ENCODE peak calls at places on chromosomes 4 and X, in eight cellular contexts. M is heart left ventricle, T is right lobe of liver, V is gastrocnemius medialis, Q is suprapubic skin, J is GM12892, C is uterus, D is IMR-90. W is an unnamed sample.

GRCh38 chr4:187663076-187663475 is 332.5 kb upstream of the ZFP42 start:
- DNase-seq in V (no peak), Q (no peak), J (no peak), D (peak; percentile 64), T (no peak), M (no peak), C (no peak), W (no peak)

GRCh38 chr4:138242076-138242829 is at the start of gene SLC7A11:
- DNase-seq in T (peak; percentile 48), C (peak; percentile 26), J (peak; percentile 12), V (peak; percentile 12), D (peak; percentile 100), M (peak; percentile 20), Q (no peak), W (peak; percentile 96)

GRCh38 chr4:124018383-124019317 is 622.1 kb downstream of the SPRY1 start:
- DNase-seq in T (peak; percentile 51), D (peak; percentile 37), Q (peak; percentile 78), C (peak; percentile 49), M (peak; percentile 53), J (peak; percentile 13), V (peak; percentile 61), W (no peak)

GRCh38 chr4:24979554-24979953 is 51.2 kb downstream of the LGI2 start:
- DNase-seq in T (peak; percentile 60), V (peak; percentile 53), D (no peak), J (no peak), M (peak; percentile 81), Q (peak; percentile 80), C (peak; percentile 73), W (no peak)

GRCh38 chrX:20263474-20263873 is 3.2 kb downstream of the RPS6KA3 start:
- DNase-seq in T (no peak), J (no peak), D (peak; percentile 61), M (no peak), V (no peak), Q (no peak), C (no peak), W (peak; percentile 6)

GRCh38 chr4:77443941-77444340 is 161.7 kb upstream of the CXCL13 start:
- DNase-seq in V (no peak), Q (no peak), D (peak; percentile 17), C (no peak), M (no peak), T (no peak), J (no peak), W (no peak)

GRCh38 chrX:30635630-30636029 is 17.6 kb upstream of the GK start:
- DNase-seq in Q (no peak), J (no peak), M (no peak), C (no peak), D (peak; percentile 32), V (no peak), T (no peak), W (peak; percentile 1)

GRCh38 chr4:151110236-151110635 is 10.8 kb downstream of the RPS3A start:
- DNase-seq in Q (no peak), J (no peak), M (no peak), T (no peak), V (no peak), C (no peak), D (no peak), W (no peak)

GRCh38 chrX:97751735-97752134 is 868.0 kb downstream of the RPA4 start:
- DNase-seq in C (no peak), J (no peak), D (no peak), T (no peak), M (no peak), V (no peak), Q (no peak), W (no peak)

GRCh38 chr4:91147067-91147466 is 1019.9 kb downstream of the CCSER1 start:
- DNase-seq in Q (no peak), D (no peak), C (no peak), J (no peak), V (no peak), M (no peak), T (no peak), W (no peak)

GRCh38 chrX:71542825-71543224 is 9.9 kb downstream of the OGT start:
- DNase-seq in D (no peak), Q (no peak), V (no peak), C (no peak), J (no peak), M (no peak), T (no peak), W (no peak)

GRCh38 chrX:72123471-72124185 is 8.1 kb downstream of the RTL5 start:
- DNase-seq in D (peak; percentile 5), J (no peak), C (peak; percentile 49), T (no peak), V (peak; percentile 30), M (peak; percentile 65), Q (no peak), W (peak; percentile 39)

GRCh38 chr4:125387770-125388169 is 73.0 kb downstream of the FAT4 start:
- DNase-seq in V (no peak), Q (no peak), C (no peak), M (no peak), T (no peak), D (no peak), J (no peak), W (no peak)

DNA sequence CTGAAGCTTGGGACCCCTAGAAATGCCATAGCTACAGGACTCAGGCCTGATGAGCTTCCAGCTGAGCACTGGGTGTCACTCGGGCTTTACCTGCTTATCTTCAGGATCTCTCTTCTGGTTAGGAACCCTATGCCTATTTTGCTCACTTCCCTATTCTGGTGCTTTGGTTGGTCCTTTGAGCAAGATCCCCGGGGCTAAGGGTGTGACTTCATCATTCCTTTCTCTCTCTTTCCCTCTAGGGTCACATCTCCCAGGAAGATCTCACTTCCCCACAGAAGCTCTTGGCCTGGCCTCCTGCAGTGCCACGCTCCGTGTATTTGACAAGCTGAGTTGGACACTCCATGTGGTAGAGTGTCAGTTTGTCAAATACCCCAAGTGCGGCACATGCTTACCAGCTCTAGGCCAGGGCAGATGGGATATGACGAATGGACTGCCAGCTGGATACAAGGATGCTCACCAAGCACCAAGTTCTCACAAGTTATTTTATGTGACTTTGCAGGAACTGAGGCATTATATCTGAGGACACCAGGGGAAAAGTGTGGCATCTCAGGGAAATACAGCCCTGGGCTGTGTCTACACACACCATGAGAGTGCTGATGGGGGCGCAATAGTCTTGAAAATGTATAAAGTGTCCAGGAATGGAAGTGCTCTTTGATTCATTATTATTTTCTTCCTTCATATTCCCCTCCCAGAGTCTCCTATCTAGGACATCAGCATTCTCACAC is 21.1 kb downstream of the VSIG4 start:
- DNase-seq in T (no peak), M (no peak), C (no peak), Q (no peak), J (no peak), V (no peak), D (no peak), W (no peak)
- TF ChIP-seq POLR2A in T (no peak), M (no peak), C (no peak), Q (no peak), J (no peak), V (no peak), D (no peak), W (no peak)

DNA sequence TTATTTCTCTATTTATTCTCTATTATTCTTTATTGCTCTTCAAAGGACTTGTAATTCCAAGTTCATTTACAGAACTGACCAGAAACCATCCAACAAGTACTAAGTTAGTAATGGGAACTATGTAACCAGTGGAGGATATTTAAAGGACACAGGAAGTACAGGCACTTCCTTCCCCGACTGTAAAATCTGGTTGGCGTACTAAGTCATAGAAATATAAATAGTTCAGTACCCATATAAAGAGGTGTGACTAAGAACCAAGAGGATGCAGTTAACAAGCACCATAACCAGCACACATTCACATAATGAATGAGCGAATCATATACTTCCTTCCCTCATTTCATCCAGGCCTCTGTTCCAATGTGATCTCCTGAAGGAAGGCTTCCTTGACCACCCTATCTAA is 3.6 kb upstream of the EIF4E start:
- DNase-seq in M (no peak), Q (no peak), D (peak; percentile 69), J (no peak), C (no peak), T (no peak), V (no peak), W (no peak)
- TF ChIP-seq POLR2A in M (no peak), Q (no peak), D (no peak), J (no peak), C (no peak), T (no peak), V (peak; percentile 29), W (no peak)

GRCh38 chr4:146522098-146522861 is 540 bp upstream of the SLC10A7 start:
- DNase-seq in D (peak; percentile 80), C (peak; percentile 92), T (peak; percentile 90), J (peak; percentile 85), M (peak; percentile 92), V (peak; percentile 84), Q (peak; percentile 92), W (peak; percentile 94)

GRCh38 chr4:146522862-146523205 is 1.1 kb upstream of the SLC10A7 start:
- DNase-seq in T (no peak), J (no peak), Q (no peak), C (no peak), M (no peak), V (no peak), D (peak; percentile 4), W (peak; percentile 57)

GRCh38 chr4:146524663-146525062 is 2.9 kb upstream of the SLC10A7 start:
- DNase-seq in T (no peak), C (no peak), V (no peak), Q (no peak), D (no peak), J (no peak), M (no peak), W (no peak)

GRCh38 chr4:146521543-146522097 is at the start of gene SLC10A7:
- DNase-seq in V (peak; percentile 57), J (peak; percentile 56), T (peak; percentile 80), M (peak; percentile 80), D (peak; percentile 71), Q (peak; percentile 79), C (peak; percentile 66), W (peak; percentile 86)

DNA sequence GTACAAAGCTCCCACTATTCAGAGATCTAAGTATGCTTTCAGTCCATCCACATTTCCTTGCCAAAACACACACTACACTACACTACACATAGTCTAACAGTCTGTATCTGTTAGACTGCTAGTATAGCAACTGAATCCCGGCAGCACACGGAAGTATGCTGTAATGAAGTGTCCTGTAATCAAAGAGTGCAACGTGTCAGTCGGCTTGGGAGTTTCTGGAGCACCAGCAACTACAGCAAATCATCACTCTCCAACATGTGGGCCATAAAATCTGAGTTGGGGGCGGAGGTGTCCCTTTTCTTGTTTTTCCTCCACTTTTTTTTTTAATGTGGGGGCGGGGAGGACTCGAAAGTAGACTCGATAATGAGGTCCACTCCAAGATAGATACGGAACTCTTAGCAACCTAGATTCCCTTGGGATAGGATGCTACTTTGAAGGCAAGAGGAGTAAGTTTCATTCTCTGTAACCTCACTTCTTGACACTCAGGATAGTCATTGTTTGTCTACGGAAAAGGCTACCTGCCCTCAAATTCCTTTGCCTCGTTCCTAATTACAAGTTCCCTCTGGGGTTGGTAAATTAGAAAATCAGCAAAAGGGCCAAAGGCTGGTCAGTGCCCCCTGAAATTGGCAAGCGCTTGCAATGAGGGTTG is 722 bp downstream of the SLC10A7 start:
- DNase-seq in J (peak; percentile 8), V (no peak), T (peak; percentile 49), M (no peak), C (no peak), D (peak; percentile 63), Q (no peak), W (peak; percentile 61)
- TF ChIP-seq POLR2A in J (no peak), V (no peak), T (peak; percentile 73), M (no peak), C (no peak), D (peak; percentile 6), Q (no peak), W (peak; percentile 21)

GRCh38 chr4:166198041-166198440 is 325.0 kb downstream of the TLL1 start:
- DNase-seq in D (no peak), V (no peak), Q (no peak), C (no peak), J (no peak), M (no peak), T (no peak), W (no peak)
- TF ChIP-seq POLR2A in D (no peak), V (no peak), Q (no peak), C (no peak), J (no peak), M (no peak), T (no peak), W (no peak)

W was measured in erythroblast.